ENCODE peak calls at places on chromosomes 4 and X, in nine cellular contexts. One of them, this sample, is unnamed.

GRCh38 chr4:31045151-31045550 is 325.0 kb downstream of the PCDH7 start:
- DNase-seq in AG10803: no peak
- DNase-seq in CD4-positive, alpha-beta T cell: no peak
- DNase-seq in HFFc6: no peak
- DNase-seq in upper lobe of right lung: no peak
- DNase-seq in sigmoid colon: no peak
- DNase-seq in WTC11: no peak
- DNase-seq in breast epithelium: no peak
- DNase-seq in AG09309: no peak
- DNase-seq in this sample: no peak

GRCh38 chrX:44344194-44344593 is 722 bp upstream of the EFHC2 start:
- DNase-seq in WTC11: peak
- DNase-seq in AG09309: no peak
- DNase-seq in sigmoid colon: no peak
- DNase-seq in AG10803: no peak
- DNase-seq in breast epithelium: no peak
- DNase-seq in upper lobe of right lung: peak
- DNase-seq in CD4-positive, alpha-beta T cell: peak
- DNase-seq in HFFc6: no peak
- DNase-seq in this sample: no peak

GRCh38 chr4:89800012-89800516 is 36.9 kb downstream of the SNCA start:
- DNase-seq in breast epithelium: no peak
- DNase-seq in sigmoid colon: no peak
- DNase-seq in AG10803: no peak
- DNase-seq in CD4-positive, alpha-beta T cell: no peak
- DNase-seq in upper lobe of right lung: no peak
- DNase-seq in WTC11: no peak
- DNase-seq in AG09309: no peak
- DNase-seq in HFFc6: peak
- DNase-seq in this sample: no peak

GRCh38 chrX:13360146-13360545 is 40.3 kb upstream of the ATXN3L start:
- DNase-seq in upper lobe of right lung: no peak
- DNase-seq in breast epithelium: no peak
- DNase-seq in CD4-positive, alpha-beta T cell: no peak
- DNase-seq in AG10803: no peak
- DNase-seq in sigmoid colon: no peak
- DNase-seq in AG09309: no peak
- DNase-seq in HFFc6: no peak
- DNase-seq in WTC11: no peak
- DNase-seq in this sample: no peak

GRCh38 chr4:90951037-90951436 is 823.8 kb downstream of the CCSER1 start:
- DNase-seq in HFFc6: no peak
- DNase-seq in breast epithelium: no peak
- DNase-seq in upper lobe of right lung: no peak
- DNase-seq in AG09309: no peak
- DNase-seq in WTC11: no peak
- DNase-seq in sigmoid colon: no peak
- DNase-seq in AG10803: no peak
- DNase-seq in CD4-positive, alpha-beta T cell: no peak
- DNase-seq in this sample: no peak

GRCh38 chrX:108735680-108736508 is 469 bp downstream of the IRS4 start:
- DNase-seq in AG09309: no peak
- DNase-seq in AG10803: no peak
- DNase-seq in sigmoid colon: no peak
- DNase-seq in upper lobe of right lung: peak
- DNase-seq in CD4-positive, alpha-beta T cell: no peak
- DNase-seq in WTC11: peak
- DNase-seq in HFFc6: no peak
- DNase-seq in breast epithelium: no peak
- DNase-seq in this sample: no peak

GRCh38 chr4:69640289-69640688 is 847 bp upstream of the UGT2A2 start:
- DNase-seq in WTC11: no peak
- DNase-seq in upper lobe of right lung: no peak
- DNase-seq in AG10803: no peak
- DNase-seq in HFFc6: no peak
- DNase-seq in breast epithelium: no peak
- DNase-seq in CD4-positive, alpha-beta T cell: no peak
- DNase-seq in sigmoid colon: no peak
- DNase-seq in AG09309: no peak
- DNase-seq in this sample: no peak

GRCh38 chr4:76384052-76384451 is 36.9 kb downstream of the CCDC158 start:
- DNase-seq in AG10803: no peak
- DNase-seq in WTC11: no peak
- DNase-seq in upper lobe of right lung: no peak
- DNase-seq in AG09309: no peak
- DNase-seq in sigmoid colon: no peak
- DNase-seq in CD4-positive, alpha-beta T cell: no peak
- DNase-seq in breast epithelium: no peak
- DNase-seq in HFFc6: peak
- DNase-seq in this sample: no peak

GRCh38 chr4:22055954-22056353 is 107.4 kb upstream of the KCNIP4 start:
- DNase-seq in AG10803: no peak
- DNase-seq in HFFc6: no peak
- DNase-seq in AG09309: no peak
- DNase-seq in breast epithelium: no peak
- DNase-seq in sigmoid colon: no peak
- DNase-seq in CD4-positive, alpha-beta T cell: no peak
- DNase-seq in upper lobe of right lung: no peak
- DNase-seq in WTC11: no peak
- DNase-seq in this sample: no peak

GRCh38 chr4:147110473-147110872 is 164.8 kb upstream of the TTC29 start:
- DNase-seq in AG10803: no peak
- DNase-seq in WTC11: no peak
- DNase-seq in AG09309: no peak
- DNase-seq in CD4-positive, alpha-beta T cell: no peak
- DNase-seq in upper lobe of right lung: no peak
- DNase-seq in HFFc6: no peak
- DNase-seq in breast epithelium: no peak
- DNase-seq in sigmoid colon: no peak
- DNase-seq in this sample: no peak

GRCh38 chr4:146591986-146592385 is 46.7 kb upstream of the POU4F2 start:
- DNase-seq in AG09309: no peak
- DNase-seq in AG10803: no peak
- DNase-seq in breast epithelium: no peak
- DNase-seq in sigmoid colon: no peak
- DNase-seq in CD4-positive, alpha-beta T cell: no peak
- DNase-seq in HFFc6: peak
- DNase-seq in upper lobe of right lung: no peak
- DNase-seq in WTC11: no peak
- DNase-seq in this sample: no peak

GRCh38 chr4:81449018-81449417 is 22.7 kb downstream of the RASGEF1B start:
- DNase-seq in upper lobe of right lung: no peak
- DNase-seq in breast epithelium: no peak
- DNase-seq in WTC11: no peak
- DNase-seq in sigmoid colon: no peak
- DNase-seq in HFFc6: no peak
- DNase-seq in AG10803: no peak
- DNase-seq in CD4-positive, alpha-beta T cell: no peak
- DNase-seq in AG09309: no peak
- DNase-seq in this sample: no peak

GRCh38 chrX:13194291-13195103 is 125.4 kb downstream of the ATXN3L start:
- DNase-seq in HFFc6: no peak
- DNase-seq in breast epithelium: no peak
- DNase-seq in AG10803: peak
- DNase-seq in upper lobe of right lung: no peak
- DNase-seq in AG09309: no peak
- DNase-seq in CD4-positive, alpha-beta T cell: no peak
- DNase-seq in sigmoid colon: no peak
- DNase-seq in WTC11: no peak
- DNase-seq in this sample: no peak

GRCh38 chr4:6085028-6085942 is 67.1 kb upstream of the C4orf50 start:
- DNase-seq in AG10803: no peak
- DNase-seq in WTC11: no peak
- DNase-seq in upper lobe of right lung: no peak
- DNase-seq in CD4-positive, alpha-beta T cell: no peak
- DNase-seq in breast epithelium: no peak
- DNase-seq in AG09309: no peak
- DNase-seq in HFFc6: no peak
- DNase-seq in sigmoid colon: peak
- DNase-seq in this sample: no peak

GRCh38 chr4:18961879-18962278 is 940.3 kb upstream of the LCORL start:
- DNase-seq in HFFc6: no peak
- DNase-seq in WTC11: no peak
- DNase-seq in sigmoid colon: no peak
- DNase-seq in AG10803: no peak
- DNase-seq in CD4-positive, alpha-beta T cell: no peak
- DNase-seq in AG09309: no peak
- DNase-seq in upper lobe of right lung: no peak
- DNase-seq in breast epithelium: no peak
- DNase-seq in this sample: no peak

GRCh38 chr4:169900241-169900845 is 125.9 kb downstream of the MFAP3L start:
- DNase-seq in breast epithelium: no peak
- DNase-seq in upper lobe of right lung: no peak
- DNase-seq in HFFc6: no peak
- DNase-seq in WTC11: no peak
- DNase-seq in AG09309: no peak
- DNase-seq in AG10803: no peak
- DNase-seq in sigmoid colon: no peak
- DNase-seq in CD4-positive, alpha-beta T cell: no peak
- DNase-seq in this sample: no peak

GRCh38 chrX:154654925-154655324 is 1.5 kb upstream of the CTAG2 start:
- DNase-seq in sigmoid colon: no peak
- DNase-seq in breast epithelium: no peak
- DNase-seq in AG09309: no peak
- DNase-seq in upper lobe of right lung: no peak
- DNase-seq in CD4-positive, alpha-beta T cell: no peak
- DNase-seq in HFFc6: no peak
- DNase-seq in WTC11: no peak
- DNase-seq in AG10803: no peak
- DNase-seq in this sample: no peak

GRCh38 chrX:30302957-30303356 is 6.2 kb downstream of the NR0B1 start:
- DNase-seq in CD4-positive, alpha-beta T cell: no peak
- DNase-seq in AG09309: no peak
- DNase-seq in WTC11: no peak
- DNase-seq in breast epithelium: peak
- DNase-seq in AG10803: peak
- DNase-seq in sigmoid colon: no peak
- DNase-seq in upper lobe of right lung: no peak
- DNase-seq in HFFc6: peak
- DNase-seq in this sample: no peak

GRCh38 chr4:21002976-21003375 is 302.7 kb downstream of the PACRGL start:
- DNase-seq in CD4-positive, alpha-beta T cell: no peak
- DNase-seq in AG09309: no peak
- DNase-seq in sigmoid colon: no peak
- DNase-seq in breast epithelium: no peak
- DNase-seq in WTC11: no peak
- DNase-seq in upper lobe of right lung: no peak
- DNase-seq in AG10803: no peak
- DNase-seq in HFFc6: no peak
- DNase-seq in this sample: no peak

GRCh38 chr4:12409507-12410190 is 981.0 kb upstream of the HS3ST1 start:
- DNase-seq in CD4-positive, alpha-beta T cell: no peak
- DNase-seq in breast epithelium: no peak
- DNase-seq in AG10803: no peak
- DNase-seq in HFFc6: no peak
- DNase-seq in upper lobe of right lung: no peak
- DNase-seq in sigmoid colon: no peak
- DNase-seq in WTC11: no peak
- DNase-seq in AG09309: no peak
- DNase-seq in this sample: no peak

DNA sequence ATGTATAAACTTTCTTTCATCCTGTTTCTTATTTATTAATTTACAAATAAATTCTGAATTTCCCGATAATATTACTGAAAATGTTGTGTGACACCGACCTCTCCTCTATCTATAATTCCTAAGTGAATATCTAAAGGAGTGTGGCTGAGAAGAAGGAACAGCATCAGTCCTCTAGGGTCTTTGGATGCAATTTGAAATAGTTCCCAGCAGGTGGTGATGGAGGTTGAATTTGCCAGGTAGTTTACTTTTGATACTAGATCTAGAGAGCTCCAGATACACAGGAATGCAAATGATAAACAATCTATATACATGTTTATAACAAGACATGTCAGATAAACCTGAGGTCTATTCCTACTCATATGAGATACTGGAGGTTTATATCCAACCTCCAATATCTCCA is 305.4 kb downstream of the PCDH18 start:
- DNase-seq in HFFc6: peak
- DNase-seq in breast epithelium: no peak
- DNase-seq in WTC11: no peak
- DNase-seq in upper lobe of right lung: no peak
- DNase-seq in AG09309: no peak
- DNase-seq in CD4-positive, alpha-beta T cell: no peak
- DNase-seq in AG10803: no peak
- DNase-seq in sigmoid colon: no peak
- DNase-seq in this sample: no peak
- TF ChIP-seq CTCF in HFFc6: peak
- TF ChIP-seq CTCF in breast epithelium: no peak
- TF ChIP-seq CTCF in WTC11: no peak
- TF ChIP-seq CTCF in upper lobe of right lung: peak
- TF ChIP-seq CTCF in AG09309: peak
- TF ChIP-seq CTCF in CD4-positive, alpha-beta T cell: no peak
- TF ChIP-seq CTCF in AG10803: peak
- TF ChIP-seq CTCF in sigmoid colon: no peak
- TF ChIP-seq CTCF in this sample: peak

DNA sequence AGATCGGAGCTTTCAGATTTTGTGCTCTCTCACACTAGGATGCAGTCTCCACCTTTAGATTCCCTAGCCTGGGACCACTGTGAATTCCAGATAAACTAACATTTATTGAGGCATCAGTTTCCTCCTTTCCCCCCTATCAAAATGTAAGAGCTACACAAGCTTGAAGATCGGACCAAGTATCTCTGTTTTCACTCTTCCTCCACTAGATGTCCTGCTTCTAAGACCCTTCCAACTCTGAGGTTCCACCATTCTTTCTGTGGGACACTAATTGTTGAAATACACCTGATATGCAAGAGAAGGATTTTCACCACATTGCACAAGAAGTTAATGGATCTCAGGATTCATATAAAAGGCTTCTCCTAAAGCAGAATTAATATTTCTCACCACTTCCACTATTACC is 43.0 kb upstream of the PHOX2B start:
- DNase-seq in upper lobe of right lung: no peak
- DNase-seq in HFFc6: no peak
- DNase-seq in WTC11: no peak
- DNase-seq in sigmoid colon: no peak
- DNase-seq in CD4-positive, alpha-beta T cell: no peak
- DNase-seq in AG09309: no peak
- DNase-seq in breast epithelium: no peak
- DNase-seq in AG10803: no peak
- DNase-seq in this sample: no peak
- TF ChIP-seq CTCF in upper lobe of right lung: no peak
- TF ChIP-seq CTCF in HFFc6: no peak
- TF ChIP-seq CTCF in WTC11: no peak
- TF ChIP-seq CTCF in sigmoid colon: no peak
- TF ChIP-seq CTCF in CD4-positive, alpha-beta T cell: no peak
- TF ChIP-seq CTCF in AG09309: no peak
- TF ChIP-seq CTCF in breast epithelium: no peak
- TF ChIP-seq CTCF in AG10803: no peak
- TF ChIP-seq CTCF in this sample: no peak

GRCh38 chr4:65089666-65090065 is 580.6 kb downstream of the EPHA5 start:
- DNase-seq in upper lobe of right lung: no peak
- DNase-seq in WTC11: no peak
- DNase-seq in CD4-positive, alpha-beta T cell: no peak
- DNase-seq in sigmoid colon: no peak
- DNase-seq in AG09309: no peak
- DNase-seq in HFFc6: no peak
- DNase-seq in AG10803: no peak
- DNase-seq in breast epithelium: no peak
- DNase-seq in this sample: no peak
- TF ChIP-seq CTCF in upper lobe of right lung: no peak
- TF ChIP-seq CTCF in WTC11: no peak
- TF ChIP-seq CTCF in CD4-positive, alpha-beta T cell: no peak
- TF ChIP-seq CTCF in sigmoid colon: no peak
- TF ChIP-seq CTCF in AG09309: peak
- TF ChIP-seq CTCF in HFFc6: no peak
- TF ChIP-seq CTCF in AG10803: no peak
- TF ChIP-seq CTCF in breast epithelium: no peak
- TF ChIP-seq CTCF in this sample: peak

GRCh38 chr4:9685692-9686091 is 95.7 kb upstream of the DRD5 start:
- DNase-seq in breast epithelium: no peak
- DNase-seq in upper lobe of right lung: no peak
- DNase-seq in CD4-positive, alpha-beta T cell: no peak
- DNase-seq in AG10803: no peak
- DNase-seq in AG09309: no peak
- DNase-seq in sigmoid colon: no peak
- DNase-seq in WTC11: no peak
- DNase-seq in HFFc6: no peak
- DNase-seq in this sample: no peak
- TF ChIP-seq CTCF in breast epithelium: no peak
- TF ChIP-seq CTCF in upper lobe of right lung: no peak
- TF ChIP-seq CTCF in CD4-positive, alpha-beta T cell: no peak
- TF ChIP-seq CTCF in AG10803: no peak
- TF ChIP-seq CTCF in AG09309: no peak
- TF ChIP-seq CTCF in sigmoid colon: no peak
- TF ChIP-seq CTCF in WTC11: no peak
- TF ChIP-seq CTCF in HFFc6: no peak
- TF ChIP-seq CTCF in this sample: no peak

This sample was measured in neural crest cell.